ENCODE peak calls at places on chromosomes 1 and 21, in ten cellular contexts. G is lower leg skin; M is naive thymus-derived CD8-positive, alpha-beta T cell; F is NCI-H1105; I is stimulated activated CD4-positive, alpha-beta T cell treated with anti-CD3 and anti-CD28 coated beads, Interleukin-12 subunit alpha, Interleukin-12 subunit beta, amount 100 ng/mL, for 4 hours; K is Peyer's patch; H is HuH-7; R is astrocyte of the hippocampus; N is ovary; Y is HTR-8/SVneo. B is an unnamed sample.

GRCh38 chr1:228956864-228957263 is 221.6 kb downstream of the RHOU start:
- DNase-seq in G (no peak), R (no peak), I (no peak), M (no peak), K (no peak), Y (no peak), H (no peak), F (no peak), N (no peak), B (no peak)

GRCh38 chr1:232515706-232516105 is 114.2 kb downstream of the SIPA1L2 start:
- DNase-seq in R (no peak), Y (no peak), H (no peak), I (no peak), M (no peak), F (no peak), K (no peak), N (no peak), G (no peak), B (no peak)

GRCh38 chr1:234368320-234369032 is 4.8 kb upstream of the COA6 start:
- DNase-seq in M (no peak), I (no peak), F (no peak), N (no peak), R (no peak), G (no peak), H (no peak), K (no peak), Y (no peak), B (no peak)

GRCh38 chr1:36153476-36153875 is 2.5 kb upstream of the MAP7D1 start:
- DNase-seq in R (no peak), N (no peak), H (no peak), M (no peak), K (no peak), F (no peak), G (no peak), I (no peak), Y (no peak), B (no peak)

GRCh38 chr1:206713910-206714312 is 29.2 kb downstream of the MAPKAPK2 start:
- DNase-seq in G (no peak), H (no peak), M (no peak), I (no peak), N (no peak), K (no peak), F (no peak), Y (no peak), R (no peak), B (no peak)

GRCh38 chr21:36916718-36917117 is 49.8 kb downstream of the HLCS start:
- DNase-seq in G (no peak), F (no peak), N (no peak), H (no peak), K (no peak), M (no peak), I (no peak), Y (no peak), R (no peak), B (no peak)

GRCh38 chr1:226569879-226570547 is 21.4 kb downstream of the STUM start:
- DNase-seq in M (no peak), Y (no peak), K (peak; percentile 31), N (no peak), I (peak; percentile 5), G (no peak), R (no peak), F (no peak), H (peak; percentile 58), B (peak; percentile 64)

GRCh38 chr1:151839457-151840409 is at the start of gene C2CD4D:
- DNase-seq in I (peak; percentile 61), G (peak; percentile 53), M (peak; percentile 73), K (peak; percentile 46), R (peak; percentile 72), H (no peak), Y (no peak), N (no peak), F (peak; percentile 83), B (peak; percentile 94)

GRCh38 chr1:183776731-183777130 is 28.2 kb upstream of the RGL1 start:
- DNase-seq in F (no peak), H (no peak), Y (peak; percentile 10), G (no peak), N (no peak), K (no peak), M (no peak), I (no peak), R (peak; percentile 51), B (no peak)

GRCh38 chr1:68301538-68301937 is 69.2 kb upstream of the WLS start:
- DNase-seq in F (no peak), Y (no peak), R (no peak), M (no peak), I (no peak), H (no peak), N (no peak), G (no peak), K (no peak), B (peak; percentile 61)